ENCODE peak calls at places on chromosomes 13 and 19, in five cellular contexts. L, E, M, C and K are unnamed samples.

GRCh38 chr19:2984196-2984490 is 6.8 kb downstream of the TLE6 start:
- DNase-seq in E (peak), C (no peak), M (no peak), L (no peak), K (no peak)

GRCh38 chr13:53411443-53411842 is 382.8 kb downstream of the OLFM4 start:
- DNase-seq in C (no peak), L (no peak), M (no peak), E (no peak), K (no peak)

GRCh38 chr19:12611361-12611699 is 610 bp downstream of the ZNF791 start:
- DNase-seq in E (peak), C (peak), M (no peak), L (peak), K (no peak)

GRCh38 chr19:55353803-55354697 is 469 bp downstream of the COX6B2 start:
- DNase-seq in E (peak), C (peak), M (peak), L (no peak), K (peak)

GRCh38 chr19:29529646-29530548 is 4.1 kb downstream of the VSTM2B start:
- DNase-seq in L (no peak), E (no peak), C (no peak), M (no peak), K (no peak)

GRCh38 chr19:1213391-1214286 is 8.1 kb downstream of the STK11 start:
- DNase-seq in M (peak), C (peak), E (peak), L (no peak), K (no peak)

GRCh38 chr19:45202637-45203036 is 24.1 kb downstream of the BLOC1S3 start:
- DNase-seq in M (no peak), L (no peak), E (no peak), C (no peak), K (no peak)

GRCh38 chr13:58946274-58946673 is 1217.5 kb downstream of the DIAPH3 start:
- DNase-seq in C (no peak), E (no peak), M (no peak), L (no peak), K (no peak)

GRCh38 chr13:110119943-110120905 is 186.7 kb downstream of the COL4A1 start:
- DNase-seq in E (peak), M (no peak), L (no peak), C (no peak), K (no peak)

GRCh38 chr19:49585023-49585422 is 3.9 kb downstream of the PRRG2 start:
- DNase-seq in L (no peak), M (no peak), C (no peak), E (no peak), K (no peak)

GRCh38 chr13:61709258-61709657 is 293.6 kb upstream of the PCDH20 start:
- DNase-seq in L (no peak), C (no peak), E (no peak), M (no peak), K (no peak)

GRCh38 chr19:2365201-2365970 is 5.3 kb downstream of the TMPRSS9 start:
- DNase-seq in M (no peak), C (no peak), L (no peak), E (no peak), K (no peak)

GRCh38 chr19:1794424-1795185 is 17.5 kb downstream of the ATP8B3 start:
- DNase-seq in C (no peak), M (no peak), E (no peak), L (no peak), K (no peak)

GRCh38 chr19:38528213-38528755 is 89.5 kb downstream of the MAP4K1 start:
- DNase-seq in M (no peak), C (no peak), L (no peak), E (no peak), K (no peak)

GRCh38 chr19:41994521-41994971 is 516 bp upstream of the ATP1A3 start:
- DNase-seq in C (no peak), L (no peak), M (peak), E (no peak), K (no peak)

GRCh38 chr19:47781590-47782318 is 3.3 kb downstream of the SELENOW start:
- DNase-seq in E (no peak), M (no peak), C (peak), L (no peak), K (no peak)

GRCh38 chr13:38821753-38822551 is 135.1 kb downstream of the FREM2 start:
- DNase-seq in C (no peak), M (no peak), L (no peak), E (no peak), K (no peak)

GRCh38 chr19:7494416-7495098 is 5.7 kb upstream of the PEX11G start:
- DNase-seq in E (peak), M (no peak), C (no peak), L (no peak), K (no peak)

GRCh38 chr13:48775804-48776203 is 122.1 kb downstream of the CYSLTR2 start:
- DNase-seq in L (peak), C (no peak), E (peak), M (no peak), K (no peak)

GRCh38 chr19:6674868-6675305 is 4.9 kb upstream of the TNFSF14 start:
- DNase-seq in M (peak), L (no peak), E (peak), C (peak), K (peak)

GRCh38 chr19:821228-821975 is at the start of gene PLPPR3:
- DNase-seq in C (no peak), E (no peak), L (no peak), M (no peak), K (no peak)

GRCh38 chr13:43301341-43301969 is 278.1 kb downstream of the DNAJC15 start:
- DNase-seq in E (peak), C (no peak), L (no peak), M (no peak), K (no peak)

GRCh38 chr13:108915095-108915633 is 285.8 kb downstream of the MYO16 start:
- DNase-seq in M (no peak), E (peak), C (no peak), L (peak), K (no peak)

GRCh38 chr19:1481224-1481892 is 2.3 kb upstream of the C19orf25 start:
- DNase-seq in E (no peak), L (no peak), M (no peak), C (peak), K (no peak)

GRCh38 chr19:58209577-58209976 is 19.1 kb upstream of the ZNF544 start:
- DNase-seq in E (no peak), L (no peak), M (no peak), C (no peak), K (no peak)

GRCh38 chr13:109874444-109874920 is 88.1 kb upstream of the IRS2 start:
- DNase-seq in M (no peak), L (no peak), E (no peak), C (no peak), K (no peak)

GRCh38 chr19:36113895-36114762 is 546 bp downstream of the POLR2I start:
- DNase-seq in M (peak), L (no peak), E (peak), C (peak), K (peak)

GRCh38 chr13:50080158-50080855 is 65.1 kb downstream of the KCNRG start:
- DNase-seq in C (peak), E (peak), M (peak), L (no peak), K (peak)

GRCh38 chr19:18450934-18451836 is 13.3 kb upstream of the ISYNA1 start:
- DNase-seq in L (no peak), M (peak), E (peak), C (peak), K (peak)

GRCh38 chr13:26460652-26461051 is 96.8 kb upstream of the WASF3 start:
- DNase-seq in C (peak), M (no peak), L (no peak), E (peak), K (no peak)

GRCh38 chr13:112744306-112745021 is 54.6 kb downstream of the ATP11A start:
- DNase-seq in E (peak), C (no peak), L (no peak), M (no peak), K (no peak)

GRCh38 chr19:56746367-56746766 is 74.8 kb upstream of the ZNF835 start:
- DNase-seq in L (no peak), E (no peak), C (no peak), M (no peak), K (no peak)

GRCh38 chr19:56751078-56751489 is 79.5 kb upstream of the ZNF835 start:
- DNase-seq in L (no peak), E (no peak), C (no peak), M (no peak), K (no peak)

GRCh38 chr19:56750658-56751057 is 79.1 kb upstream of the ZNF835 start:
- DNase-seq in L (no peak), C (no peak), E (no peak), M (no peak), K (no peak)

DNA sequence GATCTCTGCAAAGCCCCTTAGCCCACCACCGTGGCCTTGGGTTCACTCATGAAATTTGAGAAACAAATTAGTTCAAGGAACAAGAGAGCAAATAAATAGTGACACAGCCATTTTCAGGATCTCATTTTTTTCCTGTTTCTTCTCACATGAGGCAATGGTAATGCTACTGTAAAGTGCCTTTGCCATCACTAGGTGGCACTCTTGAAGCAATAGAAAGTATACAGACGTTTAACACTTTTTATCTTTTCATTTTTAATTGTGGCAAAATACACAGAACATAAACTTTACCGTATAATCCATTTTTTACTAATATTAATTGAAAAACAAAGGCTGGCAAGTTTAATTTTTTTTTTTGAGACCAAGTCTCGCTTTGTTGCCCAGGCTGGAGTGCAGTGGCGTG is 76.9 kb upstream of the ZNF835 start:
- DNase-seq in C (no peak), M (no peak), E (peak), L (no peak), K (no peak)
- TF ChIP-seq CTCF in C (peak), M (no peak), E (peak), L (no peak), K (no peak)

GRCh38 chr13:99450416-99450815 is 50.9 kb upstream of the TM9SF2 start:
- DNase-seq in L (no peak), M (no peak), E (no peak), C (no peak), K (no peak)

GRCh38 chr13:99459101-99459500 is 42.2 kb upstream of the TM9SF2 start:
- DNase-seq in M (no peak), C (no peak), L (no peak), E (no peak), K (no peak)

DNA sequence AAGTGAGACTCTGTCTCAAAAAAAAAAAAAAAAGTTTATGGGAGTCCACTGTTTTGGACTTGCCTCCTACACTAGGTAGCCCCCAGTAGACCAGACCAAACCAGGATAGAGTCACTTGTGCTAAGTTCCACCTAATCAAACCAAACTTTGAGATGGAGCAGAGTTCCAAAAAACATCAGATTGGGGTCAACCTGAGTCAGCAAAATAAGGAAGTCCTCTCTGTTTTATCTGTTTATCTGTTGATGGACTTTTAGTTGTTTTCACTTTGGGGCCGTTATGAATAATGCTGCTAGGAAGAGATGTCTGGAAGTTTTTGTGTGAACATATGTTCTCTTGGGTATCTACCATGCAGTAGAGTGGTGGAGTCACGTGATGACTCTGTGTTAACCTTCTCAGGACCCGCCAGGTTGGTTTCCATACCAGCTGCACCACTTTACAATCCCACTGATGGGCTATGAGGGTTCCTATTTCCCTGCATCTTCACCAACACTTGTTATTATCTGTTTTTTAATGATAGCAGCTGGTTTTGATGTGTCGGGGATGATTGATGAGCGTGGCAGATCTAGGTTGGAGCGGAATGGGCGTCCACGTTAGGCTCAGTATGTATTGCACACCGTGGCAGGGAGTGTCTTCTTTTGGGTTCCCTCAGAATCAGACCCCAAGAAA is 46.6 kb upstream of the TM9SF2 start:
- DNase-seq in E (no peak), L (no peak), C (no peak), M (no peak), K (no peak)
- TF ChIP-seq CTCF in E (no peak), L (no peak), C (no peak), M (no peak), K (no peak)

GRCh38 chr19:9474975-9475374 is 23.4 kb downstream of the ZNF560 start:
- DNase-seq in L (no peak), E (no peak), M (no peak), C (no peak), K (no peak)
- TF ChIP-seq CTCF in L (no peak), E (no peak), M (no peak), C (no peak), K (no peak)

GRCh38 chr13:60091573-60091972 is 72.2 kb downstream of the DIAPH3 start:
- DNase-seq in E (no peak), L (no peak), M (no peak), C (no peak), K (no peak)
- TF ChIP-seq CTCF in E (peak), L (no peak), M (no peak), C (no peak), K (no peak)

DNA sequence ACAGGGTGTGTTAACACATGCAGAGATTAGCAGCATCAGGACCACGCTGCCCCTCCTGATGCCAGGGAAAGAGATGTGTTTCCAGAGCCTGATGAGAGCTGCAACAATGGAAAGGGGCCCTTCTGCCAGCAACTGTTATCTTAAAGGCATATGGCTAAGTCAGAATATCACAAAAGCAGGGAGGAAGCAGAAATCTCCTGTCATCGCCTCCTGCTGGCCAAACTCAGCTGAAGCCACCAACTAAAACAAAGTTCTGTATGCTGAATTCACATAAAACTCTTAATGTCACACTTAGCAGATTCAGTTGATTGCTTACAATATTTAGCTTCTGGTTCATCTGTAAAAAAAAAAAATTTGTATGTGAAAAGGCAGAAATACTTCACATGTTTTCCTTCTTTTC is 178.2 kb downstream of the GPC5 start:
- DNase-seq in E (no peak), L (no peak), M (no peak), C (no peak), K (no peak)
- TF ChIP-seq CTCF in E (no peak), L (no peak), M (no peak), C (no peak), K (no peak)

DNA sequence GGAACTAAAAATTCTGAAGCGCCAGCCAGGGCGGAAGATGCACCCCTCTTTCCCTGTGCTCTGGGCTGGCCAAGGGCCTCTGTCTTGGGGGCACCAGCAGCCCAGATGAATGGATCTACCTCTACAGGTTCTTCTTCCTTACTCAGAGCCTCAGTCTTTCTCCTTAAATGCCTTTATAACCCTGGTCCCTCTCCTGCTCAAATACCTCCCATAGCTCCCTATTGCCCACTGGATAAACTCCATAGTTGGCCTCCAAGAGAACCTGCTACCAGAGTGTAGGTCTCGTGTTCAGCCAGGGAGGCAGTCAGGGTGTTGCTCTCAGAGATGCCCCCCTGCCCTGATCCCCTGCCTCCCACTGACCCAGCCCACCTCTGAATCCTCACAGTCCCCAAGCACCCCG is 30.5 kb downstream of the OR10H4 start:
- DNase-seq in C (no peak), L (no peak), E (no peak), M (no peak), K (no peak)
- TF ChIP-seq CTCF in C (no peak), L (no peak), E (no peak), M (no peak), K (no peak)

GRCh38 chr19:32651729-32652140 is 23.2 kb downstream of the ANKRD27 start:
- DNase-seq in L (no peak), E (no peak), C (peak), M (no peak), K (no peak)
- TF ChIP-seq CTCF in L (peak), E (no peak), C (no peak), M (no peak), K (no peak)

GRCh38 chr13:91245283-91245682 is 102.2 kb upstream of the MIR17HG start:
- DNase-seq in C (no peak), L (no peak), E (no peak), M (no peak), K (no peak)

GRCh38 chr13:91242652-91243051 is 104.8 kb upstream of the MIR17HG start:
- DNase-seq in L (no peak), E (no peak), M (no peak), C (no peak), K (no peak)

GRCh38 chr13:91249370-91249769 is 98.1 kb upstream of the MIR17HG start:
- DNase-seq in E (no peak), L (no peak), M (no peak), C (no peak), K (no peak)

GRCh38 chr13:91248249-91248648 is 99.2 kb upstream of the MIR17HG start:
- DNase-seq in E (no peak), C (no peak), M (no peak), L (no peak), K (no peak)

DNA sequence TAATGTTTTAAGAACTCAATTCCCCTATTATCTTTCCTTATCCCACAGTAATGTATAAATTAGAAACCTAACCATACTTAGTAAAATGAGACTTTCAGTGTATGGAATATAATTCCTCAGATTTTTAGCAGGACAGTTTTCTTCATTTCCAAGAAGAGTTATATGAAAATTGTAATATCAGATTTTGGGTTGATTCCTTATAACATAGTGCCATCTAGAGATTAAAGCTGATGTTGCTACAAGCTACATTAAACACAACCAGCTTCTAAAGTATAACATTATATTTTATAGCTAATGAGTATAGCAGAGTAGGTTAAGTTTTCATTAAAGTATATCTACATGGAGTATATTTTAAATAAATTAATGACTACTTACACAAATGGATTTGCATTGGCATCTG is 99.7 kb upstream of the MIR17HG start:
- DNase-seq in L (no peak), C (no peak), M (no peak), E (peak), K (no peak)
- TF ChIP-seq CTCF in L (no peak), C (no peak), M (no peak), E (no peak), K (no peak)

GRCh38 chr13:90974249-90974954 is 373.1 kb upstream of the MIR17HG start:
- DNase-seq in M (no peak), E (no peak), L (no peak), C (no peak), K (no peak)

DNA sequence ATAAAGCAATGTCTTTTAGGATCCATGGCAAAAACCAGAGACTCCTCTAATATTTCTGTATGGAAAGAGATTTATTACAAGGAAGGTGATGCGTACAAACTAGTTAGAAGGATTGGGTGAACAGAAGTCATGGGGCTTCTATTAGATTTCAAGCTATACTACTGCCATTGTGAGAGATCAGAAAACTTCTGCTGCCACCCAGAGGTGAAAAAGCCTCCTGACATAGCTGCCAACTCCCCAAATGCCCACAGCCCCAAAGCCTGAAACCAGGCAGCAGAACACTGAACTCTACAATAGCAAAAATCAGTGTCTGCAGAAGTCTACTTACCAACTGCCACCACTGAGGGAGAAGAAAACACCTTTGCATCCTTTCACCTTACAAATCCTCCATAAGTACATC is 379.0 kb upstream of the MIR17HG start:
- DNase-seq in M (no peak), L (no peak), E (peak), C (no peak), K (no peak)
- TF ChIP-seq CTCF in M (no peak), L (no peak), E (peak), C (no peak), K (no peak)

DNA sequence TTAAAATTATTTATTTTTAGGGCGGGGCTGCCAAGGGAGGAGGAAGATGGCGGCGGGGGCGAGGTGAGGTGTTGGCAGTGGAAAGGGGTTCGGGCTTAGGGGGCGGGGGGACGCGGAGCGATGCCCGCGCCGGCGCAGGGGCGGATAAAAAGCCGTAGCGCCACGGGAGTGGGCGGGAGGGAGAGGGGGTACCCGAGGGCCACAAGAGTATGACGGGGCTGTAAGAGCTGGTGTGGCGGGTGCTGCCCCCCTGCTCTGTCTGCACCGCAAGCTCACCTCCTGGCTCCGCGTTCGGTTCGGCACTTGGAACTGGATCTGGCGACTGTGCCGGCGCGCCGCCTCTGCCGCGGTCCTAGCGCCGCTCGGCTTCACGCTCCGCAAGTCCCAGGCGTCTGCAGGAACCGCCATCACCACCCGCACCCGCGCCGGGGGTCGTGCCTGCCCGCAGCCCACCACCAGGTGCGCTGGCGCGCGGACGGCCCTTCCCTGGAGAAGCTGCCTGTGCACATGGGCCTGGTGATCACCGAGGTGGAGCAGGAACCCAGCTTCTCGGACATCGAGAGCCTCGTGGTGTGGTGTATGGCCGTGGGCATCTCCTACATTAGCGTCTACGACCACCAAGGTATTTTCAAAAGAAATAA is 265.2 kb upstream of the SGCG start:
- DNase-seq in M (no peak), C (peak), E (peak), L (no peak), K (no peak)
- TF ChIP-seq CTCF in M (no peak), C (no peak), E (no peak), L (no peak), K (no peak)